ENCODE peak calls at places on chromosomes 3 and 15, in seven cellular contexts. A is stromal cell of bone marrow; W is breast epithelium; T is activated CD4-positive, alpha-beta T cell treated with anti-CD3 and anti-CD28 coated beads, Interleukin-2, amount 50 U/mL, for 1 hour; K is neuronal stem cell; H is amniotic stem cell; U is brain microvascular endothelial cell. I is an unnamed sample.
A peak's percentile ranks its signal among the peaks of the same experiment; 100 is the strongest.

GRCh38 chr15:46848704-46849103 is 868.6 kb upstream of the SEMA6D start:
- DNase-seq in A (peak; percentile 51), W (no peak), T (no peak), K (no peak), H (no peak), U (no peak), I (no peak)

GRCh38 chr3:178771511-178771910 is 235.3 kb downstream of the KCNMB2 start:
- DNase-seq in A (no peak), W (no peak), T (no peak), K (no peak), H (no peak), U (no peak), I (no peak)

GRCh38 chr3:102143536-102143935 is 291.3 kb upstream of the ZPLD1 start:
- DNase-seq in A (no peak), W (no peak), T (no peak), K (no peak), H (no peak), U (no peak), I (no peak)

GRCh38 chr3:154522031-154522430 is 92.0 kb upstream of the GPR149 start:
- DNase-seq in A (no peak), W (no peak), T (no peak), K (no peak), H (no peak), U (no peak), I (no peak)

GRCh38 chr3:100968908-100969556 is 24.2 kb downstream of the ABI3BP start:
- DNase-seq in A (peak; percentile 43), W (no peak), T (no peak), K (no peak), H (no peak), U (no peak), I (no peak)

GRCh38 chr15:58742424-58743160 is 6.9 kb downstream of the ADAM10 start:
- DNase-seq in A (peak; percentile 40), W (no peak), T (no peak), K (no peak), H (no peak), U (peak; percentile 92), I (no peak)

GRCh38 chr3:42600111-42600957 is at the start of gene NKTR:
- DNase-seq in A (peak; percentile 91), W (peak; percentile 97), T (peak; percentile 99), K (peak; percentile 100), H (peak; percentile 93), U (peak; percentile 98), I (peak; percentile 100)

GRCh38 chr15:27686971-27687370 is 412.1 kb downstream of the OCA2 start:
- DNase-seq in A (no peak), W (no peak), T (no peak), K (no peak), H (no peak), U (no peak), I (no peak)

GRCh38 chr3:101862453-101863165 is 13.3 kb downstream of the NFKBIZ start:
- DNase-seq in A (no peak), W (no peak), T (no peak), K (no peak), H (no peak), U (no peak), I (no peak)

GRCh38 chr3:89787485-89787884 is 680.1 kb downstream of the EPHA3 start:
- DNase-seq in A (peak; percentile 20), W (no peak), T (no peak), K (no peak), H (no peak), U (no peak), I (no peak)

GRCh38 chr3:13213911-13214846 is 140.9 kb upstream of the IQSEC1 start:
- DNase-seq in A (no peak), W (no peak), T (no peak), K (no peak), H (no peak), U (no peak), I (no peak)

GRCh38 chr15:71515375-71516186 is 294.8 kb upstream of the NR2E3 start:
- DNase-seq in A (no peak), W (no peak), T (no peak), K (no peak), H (no peak), U (no peak), I (no peak)

GRCh38 chr3:152176241-152176640 is 92.5 kb upstream of the MBNL1 start:
- DNase-seq in A (no peak), W (no peak), T (no peak), K (no peak), H (no peak), U (peak; percentile 25), I (no peak)

GRCh38 chr3:50314816-50315215 is 7.7 kb downstream of the HYAL2 start:
- DNase-seq in A (no peak), W (no peak), T (no peak), K (no peak), H (no peak), U (no peak), I (no peak)

GRCh38 chr3:71414189-71414924 is 169.2 kb downstream of the FOXP1 start:
- DNase-seq in A (no peak), W (no peak), T (no peak), K (no peak), H (no peak), U (no peak), I (no peak)

GRCh38 chr15:45136378-45136764 is 6.6 kb downstream of the DUOX1 start:
- DNase-seq in A (no peak), W (no peak), T (no peak), K (no peak), H (no peak), U (no peak), I (no peak)

GRCh38 chr3:53821631-53822068 is 24.6 kb downstream of the CHDH start:
- DNase-seq in A (no peak), W (no peak), T (no peak), K (no peak), H (no peak), U (no peak), I (no peak)

GRCh38 chr15:26242565-26242964 is 379.4 kb upstream of the ATP10A start:
- DNase-seq in A (no peak), W (no peak), T (no peak), K (no peak), H (no peak), U (no peak), I (no peak)

GRCh38 chr3:125378762-125379161 is 3.6 kb upstream of the ZNF148 start:
- DNase-seq in A (no peak), W (no peak), T (no peak), K (no peak), H (no peak), U (no peak), I (no peak)

GRCh38 chr3:47479826-47480160 is 4.1 kb upstream of the SCAP start:
- DNase-seq in A (no peak), W (no peak), T (no peak), K (no peak), H (no peak), U (no peak), I (no peak)

GRCh38 chr15:37880009-37880834 is 54.2 kb upstream of the TMCO5A start:
- DNase-seq in A (peak; percentile 13), W (no peak), T (no peak), K (peak; percentile 29), H (no peak), U (peak; percentile 44), I (no peak)

GRCh38 chr3:194671511-194671899 is 486 bp downstream of the LSG1 start:
- DNase-seq in A (no peak), W (no peak), T (peak; percentile 13), K (no peak), H (no peak), U (peak; percentile 40), I (peak; percentile 47)

GRCh38 chr15:47037003-47037402 is 680.3 kb upstream of the SEMA6D start:
- DNase-seq in A (no peak), W (no peak), T (no peak), K (no peak), H (no peak), U (no peak), I (no peak)

GRCh38 chr3:2352134-2352762 is 253.6 kb downstream of the CNTN4 start:
- DNase-seq in A (no peak), W (no peak), T (no peak), K (no peak), H (no peak), U (no peak), I (no peak)

GRCh38 chr3:32460031-32460749 is 42.5 kb downstream of the CMTM6 start:
- DNase-seq in A (no peak), W (no peak), T (peak; percentile 69), K (peak; percentile 83), H (no peak), U (no peak), I (peak; percentile 95)

GRCh38 chr15:57220220-57220619 is 156.1 kb upstream of the CGNL1 start:
- DNase-seq in A (peak; percentile 57), W (no peak), T (no peak), K (no peak), H (peak; percentile 34), U (peak; percentile 18), I (no peak)

GRCh38 chr3:51830986-51831385 is 30.4 kb upstream of the IQCF2 start:
- DNase-seq in A (no peak), W (no peak), T (no peak), K (no peak), H (no peak), U (no peak), I (no peak)

GRCh38 chr3:160473978-160474377 is 24.4 kb upstream of the TRIM59 start:
- DNase-seq in A (peak; percentile 88), W (no peak), T (no peak), K (no peak), H (peak; percentile 89), U (peak; percentile 88), I (no peak)

GRCh38 chr15:96947830-96948229 is 617.3 kb downstream of the NR2F2 start:
- DNase-seq in A (no peak), W (no peak), T (no peak), K (peak; percentile 38), H (no peak), U (peak; percentile 4), I (no peak)

GRCh38 chr3:103169289-103169688 is 734.5 kb downstream of the ZPLD1 start:
- DNase-seq in A (no peak), W (no peak), T (no peak), K (no peak), H (no peak), U (no peak), I (no peak)

GRCh38 chr3:45962033-45962432 is 18.8 kb downstream of the CXCR6 start:
- DNase-seq in A (no peak), W (no peak), T (no peak), K (no peak), H (no peak), U (no peak), I (no peak)

GRCh38 chr15:101399431-101399830 is 90.1 kb downstream of the PCSK6 start:
- DNase-seq in A (no peak), W (no peak), T (no peak), K (no peak), H (no peak), U (no peak), I (no peak)

GRCh38 chr15:48645558-48646330 is at the start of gene FBN1:
- DNase-seq in A (peak; percentile 89), W (peak; percentile 52), T (no peak), K (peak; percentile 91), H (peak; percentile 83), U (peak; percentile 93), I (no peak)

I was measured in central memory CD4-positive, alpha-beta T cell.